ENCODE peak calls at places on chromosome 6, in seven cellular contexts. V, M, I, K, B, H and S are unnamed samples.

GRCh38 chr6:79065232-79065631 is 12.8 kb downstream of the PHIP start:
- DNase-seq in M (no peak), B (no peak), K (no peak), V (no peak), H (no peak), I (no peak), S (no peak)

GRCh38 chr6:124669713-124670480 is 292.3 kb upstream of the RNF217 start:
- DNase-seq in B (no peak), H (peak; percentile 6), V (no peak), K (no peak), M (no peak), I (no peak), S (no peak)

GRCh38 chr6:146578054-146578453 is 20.7 kb upstream of the ADGB start:
- DNase-seq in M (no peak), H (no peak), K (no peak), I (peak; percentile 24), V (no peak), B (peak; percentile 54), S (no peak)

GRCh38 chr6:166282394-166283032 is 25.7 kb downstream of the PRR18 start:
- DNase-seq in B (no peak), K (no peak), I (no peak), H (no peak), M (no peak), V (no peak), S (no peak)

GRCh38 chr6:6315660-6316059 is 4.8 kb downstream of the F13A1 start:
- DNase-seq in B (peak; percentile 39), H (peak; percentile 73), K (peak; percentile 44), M (peak; percentile 57), V (no peak), I (peak; percentile 11), S (peak; percentile 70)

GRCh38 chr6:156949376-156949775 is 172.2 kb downstream of the ARID1B start:
- DNase-seq in H (peak; percentile 76), K (no peak), B (peak; percentile 65), M (no peak), I (peak; percentile 81), V (no peak), S (peak; percentile 74)

GRCh38 chr6:108735991-108736345 is 112.3 kb upstream of the ARMC2 start:
- DNase-seq in B (no peak), K (no peak), M (peak; percentile 75), V (no peak), I (no peak), H (peak; percentile 76), S (peak; percentile 71)

GRCh38 chr6:44217332-44218143 is 812 bp downstream of the MYMX start:
- DNase-seq in I (peak; percentile 14), M (peak; percentile 81), V (no peak), K (no peak), B (no peak), H (no peak), S (peak; percentile 35)

GRCh38 chr6:150528648-150529285 is 70.9 kb upstream of the PLEKHG1 start:
- DNase-seq in V (peak; percentile 60), K (peak; percentile 48), H (peak; percentile 7), I (peak; percentile 1), M (peak; percentile 84), B (peak; percentile 44), S (peak; percentile 93)

GRCh38 chr6:159762681-159763293 is 942 bp downstream of the ACAT2 start:
- DNase-seq in K (no peak), I (no peak), B (peak; percentile 30), H (peak; percentile 64), V (no peak), M (no peak), S (peak; percentile 17)

GRCh38 chr6:2275207-2275891 is 29.9 kb upstream of the GMDS start:
- DNase-seq in M (no peak), H (no peak), V (no peak), K (no peak), I (peak; percentile 72), B (peak; percentile 40), S (peak; percentile 68)

GRCh38 chr6:153131037-153131981 is at the start of gene RGS17:
- DNase-seq in B (peak; percentile 80), H (peak; percentile 27), M (peak; percentile 82), K (peak; percentile 82), V (peak; percentile 53), I (peak; percentile 73), S (peak; percentile 87)

GRCh38 chr6:113857565-113858066 is 471 bp downstream of the MARCKS start:
- DNase-seq in V (no peak), H (peak; percentile 56), M (no peak), K (peak; percentile 45), I (no peak), B (no peak), S (peak; percentile 45)

GRCh38 chr6:43495409-43495941 is 14.7 kb downstream of the LRRC73 start:
- DNase-seq in B (peak; percentile 32), V (no peak), H (peak; percentile 98), K (no peak), M (no peak), I (no peak), S (no peak)

GRCh38 chr6:149212892-149213786 is 104.4 kb upstream of the TAB2 start:
- DNase-seq in I (no peak), V (no peak), M (no peak), H (no peak), K (no peak), B (no peak), S (no peak)

GRCh38 chr6:2363211-2363610 is 117.8 kb upstream of the GMDS start:
- DNase-seq in H (peak; percentile 76), I (peak; percentile 12), M (no peak), B (no peak), V (no peak), K (no peak), S (no peak)

GRCh38 chr6:33508935-33509926 is 54.9 kb downstream of the ZBTB9 start:
- DNase-seq in M (peak; percentile 48), V (no peak), I (no peak), B (no peak), H (peak; percentile 34), K (no peak), S (peak; percentile 38)

GRCh38 chr6:27514906-27515495 is 42.1 kb upstream of the ZNF184 start:
- DNase-seq in M (no peak), B (no peak), I (no peak), V (no peak), K (no peak), H (no peak), S (no peak)

GRCh38 chr6:13725570-13725969 is 13.9 kb upstream of the RANBP9 start:
- DNase-seq in M (no peak), V (no peak), K (no peak), B (no peak), H (peak; percentile 95), I (peak; percentile 12), S (no peak)

GRCh38 chr6:139473239-139473701 is 98.8 kb upstream of the CITED2 start:
- DNase-seq in V (no peak), B (peak; percentile 55), H (peak; percentile 56), M (peak; percentile 31), I (no peak), K (no peak), S (peak; percentile 73)

GRCh38 chr6:33192105-33192646 is at the start of gene COL11A2:
- DNase-seq in K (no peak), M (no peak), I (no peak), B (no peak), H (no peak), V (no peak), S (no peak)

GRCh38 chr6:146862508-146862919 is 263.7 kb downstream of the ADGB start:
- DNase-seq in H (no peak), B (no peak), I (no peak), K (no peak), M (no peak), V (no peak), S (no peak)

GRCh38 chr6:126945150-126945549 is 173.3 kb upstream of the RSPO3 start:
- DNase-seq in K (no peak), B (no peak), M (no peak), H (no peak), I (no peak), V (no peak), S (no peak)

GRCh38 chr6:116413357-116413756 is 42.6 kb downstream of the DSE start:
- DNase-seq in I (no peak), M (no peak), K (no peak), V (no peak), H (no peak), B (no peak), S (no peak)

GRCh38 chr6:41696788-41697187 is 38.6 kb downstream of the TFEB start:
- DNase-seq in K (no peak), I (no peak), M (no peak), H (no peak), B (no peak), V (no peak), S (no peak)

GRCh38 chr6:41693866-41694265 is 41.5 kb downstream of the TFEB start:
- DNase-seq in I (no peak), K (no peak), M (no peak), B (no peak), V (no peak), H (no peak), S (no peak)

GRCh38 chr6:41697902-41698349 is 37.5 kb downstream of the TFEB start:
- DNase-seq in V (no peak), K (no peak), H (peak; percentile 61), M (no peak), B (no peak), I (peak; percentile 59), S (no peak)

GRCh38 chr6:41694815-41695536 is 40.4 kb downstream of the TFEB start:
- DNase-seq in B (no peak), H (no peak), V (no peak), I (peak; percentile 43), K (no peak), M (no peak), S (no peak)

GRCh38 chr6:41695825-41696224 is 39.6 kb downstream of the TFEB start:
- DNase-seq in V (no peak), K (no peak), H (no peak), M (no peak), I (no peak), B (no peak), S (no peak)
- H4K8ac ChIP-seq in V (no peak overlapping the region), K (no peak overlapping the region), H (no peak overlapping the region), M (no peak overlapping the region), I (no peak overlapping the region), B (no peak overlapping the region), S (no peak overlapping the region)

DNA sequence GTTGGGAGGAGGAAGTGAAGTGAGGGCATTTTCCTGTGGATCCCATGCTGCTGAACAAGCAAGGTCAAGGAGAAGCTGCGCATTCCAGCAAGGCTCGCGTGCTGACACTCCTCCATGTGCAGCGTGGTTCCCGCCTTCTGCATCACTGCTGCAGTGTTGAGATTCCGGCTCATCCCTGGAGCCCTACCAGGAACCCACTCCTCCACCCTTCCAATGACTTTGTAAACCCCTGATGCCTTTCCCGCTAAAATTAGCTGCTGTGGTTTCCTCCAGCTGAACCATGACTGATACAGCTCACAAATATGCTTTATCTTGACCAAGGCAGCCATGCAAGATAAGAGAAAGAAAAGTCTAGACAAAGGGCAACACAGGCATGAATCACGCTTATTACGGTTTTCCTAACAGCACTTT is 14.0 kb upstream of the BNIP5 start:
- DNase-seq in I (peak; percentile 92), H (peak; percentile 94), B (peak; percentile 85), V (no peak), K (no peak), M (no peak), S (peak; percentile 29)
- H3K9ac ChIP-seq in I (no peak overlapping the region), H (no peak overlapping the region), B (peak overlapping the region; percentile 52), V (no peak overlapping the region), K (no peak overlapping the region), M (no peak overlapping the region), S (no peak overlapping the region)

GRCh38 chr6:16966821-16967817 is 134.7 kb upstream of the STMND1 start:
- DNase-seq in B (no peak), H (no peak), K (no peak), I (no peak), M (no peak), V (no peak), S (no peak)
- H4K8ac ChIP-seq in B (no peak overlapping the region), H (no peak overlapping the region), K (no peak overlapping the region), I (no peak overlapping the region), M (no peak overlapping the region), V (no peak overlapping the region), S (no peak overlapping the region)

GRCh38 chr6:100463685-100464161 is 998 bp downstream of the SIM1 start:
- DNase-seq in M (peak; percentile 34), I (no peak), K (no peak), B (no peak), H (no peak), V (no peak), S (no peak)
- H3K9ac ChIP-seq in M (no peak overlapping the region), I (no peak overlapping the region), K (no peak overlapping the region), B (peak overlapping the region; percentile 91), H (no peak overlapping the region), V (no peak overlapping the region), S (no peak overlapping the region)